ENCODE peak calls at places on chromosomes 7 and 10, in seven cellular contexts. D is thyroid gland, Z is dorsolateral prefrontal cortex, P is heart right ventricle, E is PC-3, T is uterus, S is psoas muscle. V is an unnamed sample.
A peak's percentile ranks its signal among the peaks of the same experiment; 100 is the strongest.

GRCh38 chr10:33521062-33521461 is 186.6 kb upstream of the NRP1 start:
- DNase-seq in D (no peak), Z (no peak), P (no peak), E (peak; percentile 61), T (no peak), S (no peak), V (no peak)

GRCh38 chr10:113301342-113301984 is 251.4 kb upstream of the HABP2 start:
- DNase-seq in D (peak; percentile 26), Z (no peak), P (no peak), E (no peak), T (no peak), S (no peak), V (no peak)

GRCh38 chr7:75966209-75966961 is 28.0 kb downstream of the TMEM120A start:
- DNase-seq in D (no peak), Z (no peak), P (peak; percentile 80), E (no peak), T (peak; percentile 73), S (peak; percentile 75), V (peak; percentile 35)

GRCh38 chr10:129462257-129462795 is 4.7 kb upstream of the MGMT start:
- DNase-seq in D (no peak), Z (no peak), P (no peak), E (no peak), T (no peak), S (no peak), V (no peak)

GRCh38 chr7:69739906-69740545 is 141.8 kb downstream of the AUTS2 start:
- DNase-seq in D (peak; percentile 7), Z (no peak), P (peak; percentile 68), E (no peak), T (peak; percentile 28), S (peak; percentile 58), V (no peak)

GRCh38 chr10:49365275-49365674 is 30.6 kb downstream of the DRGX start:
- DNase-seq in D (no peak), Z (no peak), P (no peak), E (no peak), T (no peak), S (no peak), V (no peak)

GRCh38 chr10:127498081-127498480 is 51.0 kb upstream of the NPS start:
- DNase-seq in D (no peak), Z (no peak), P (no peak), E (no peak), T (no peak), S (no peak), V (no peak)

GRCh38 chr7:5692112-5692844 is 89.2 kb downstream of the RNF216 start:
- DNase-seq in D (peak; percentile 50), Z (no peak), P (peak; percentile 91), E (peak; percentile 93), T (peak; percentile 93), S (peak; percentile 89), V (peak; percentile 58)

GRCh38 chr10:27819781-27820531 is 74.3 kb upstream of the MKX start:
- DNase-seq in D (peak; percentile 87), Z (no peak), P (peak; percentile 55), E (peak; percentile 53), T (no peak), S (peak; percentile 13), V (no peak)

GRCh38 chr10:84308481-84309304 is 19.7 kb upstream of the CCSER2 start:
- DNase-seq in D (peak; percentile 26), Z (no peak), P (peak; percentile 60), E (peak; percentile 48), T (no peak), S (peak; percentile 21), V (no peak)

GRCh38 chr10:70974351-70974901 is 86.1 kb upstream of the PCBD1 start:
- DNase-seq in D (no peak), Z (no peak), P (no peak), E (peak; percentile 78), T (no peak), S (no peak), V (no peak)

GRCh38 chr7:30503273-30504212 is 1.1 kb downstream of the GGCT start:
- DNase-seq in D (no peak), Z (no peak), P (no peak), E (peak; percentile 9), T (no peak), S (no peak), V (no peak)

GRCh38 chr7:151380199-151381082 is 29.4 kb downstream of the WDR86 start:
- DNase-seq in D (no peak), Z (peak; percentile 31), P (no peak), E (no peak), T (no peak), S (no peak), V (no peak)

GRCh38 chr10:122475130-122475529 is 13.8 kb downstream of the HTRA1 start:
- DNase-seq in D (no peak), Z (no peak), P (peak; percentile 75), E (no peak), T (peak; percentile 70), S (peak; percentile 80), V (no peak)

GRCh38 chr7:69837387-69838068 is 239.3 kb downstream of the AUTS2 start:
- DNase-seq in D (no peak), Z (no peak), P (no peak), E (no peak), T (no peak), S (no peak), V (no peak)

GRCh38 chr10:34966440-34966839 is 123.7 kb downstream of the CUL2 start:
- DNase-seq in D (no peak), Z (no peak), P (no peak), E (peak; percentile 53), T (no peak), S (no peak), V (no peak)

GRCh38 chr10:16828114-16828568 is 10.9 kb upstream of the RSU1 start:
- DNase-seq in D (peak; percentile 50), Z (no peak), P (peak; percentile 75), E (peak; percentile 74), T (peak; percentile 66), S (peak; percentile 25), V (no peak)

GRCh38 chr7:27106181-27106905 is 3.9 kb upstream of the HOXA2 start:
- DNase-seq in D (no peak), Z (no peak), P (no peak), E (no peak), T (no peak), S (no peak), V (no peak)

GRCh38 chr10:86652361-86653202 is 1.8 kb upstream of the OPN4 start:
- DNase-seq in D (no peak), Z (no peak), P (no peak), E (no peak), T (no peak), S (no peak), V (no peak)

GRCh38 chr10:88731296-88731695 is 25.2 kb downstream of the LIPK start:
- DNase-seq in D (peak; percentile 33), Z (no peak), P (no peak), E (no peak), T (no peak), S (no peak), V (no peak)

GRCh38 chr10:127694580-127695193 is 42.3 kb upstream of the FOXI2 start:
- DNase-seq in D (no peak), Z (no peak), P (no peak), E (peak; percentile 42), T (no peak), S (no peak), V (no peak)

GRCh38 chr10:8404721-8405120 is 350.2 kb downstream of the GATA3 start:
- DNase-seq in D (no peak), Z (no peak), P (no peak), E (peak; percentile 47), T (no peak), S (no peak), V (no peak)

GRCh38 chr7:20784311-20785210 is 2.1 kb downstream of the SP8 start:
- DNase-seq in D (no peak), Z (no peak), P (no peak), E (peak; percentile 69), T (no peak), S (no peak), V (no peak)
- H3K4me3 ChIP-seq in D (peak overlapping the region; percentile 0), Z (peak overlapping the region; percentile 35), P (peak overlapping the region; percentile 38), E (peak overlapping the region; percentile 55), T (no peak overlapping the region), S (peak overlapping the region; percentile 60), V (peak overlapping the region; percentile 30)

GRCh38 chr7:112449902-112450806 is at the start of gene IFRD1:
- DNase-seq in D (peak; percentile 99), Z (peak; percentile 99), P (peak; percentile 99), E (peak; percentile 97), T (peak; percentile 99), S (peak; percentile 99), V (peak; percentile 99)
- H3K4me3 ChIP-seq in D (peak within 1 kb of the TSS; percentile 99), Z (peak within 1 kb of the TSS; percentile 80), P (peak within 1 kb of the TSS; percentile 97), E (peak within 1 kb of the TSS; percentile 96), T (peak within 1 kb of the TSS; percentile 99), S (peak within 1 kb of the TSS; percentile 97), V (peak within 1 kb of the TSS; percentile 99)

GRCh38 chr7:94391716-94392390 is 2.8 kb upstream of the COL1A2 start:
- DNase-seq in D (peak; percentile 36), Z (no peak), P (peak; percentile 47), E (no peak), T (peak; percentile 46), S (no peak), V (no peak)

GRCh38 chr7:94393251-94393758 is 1.4 kb upstream of the COL1A2 start:
- DNase-seq in D (no peak), Z (no peak), P (peak; percentile 40), E (no peak), T (peak; percentile 42), S (no peak), V (no peak)

GRCh38 chr7:94394058-94394398 is 667 bp upstream of the COL1A2 start:
- DNase-seq in D (peak; percentile 11), Z (no peak), P (peak; percentile 13), E (no peak), T (peak; percentile 50), S (peak; percentile 27), V (no peak)

GRCh38 chr7:94394399-94395140 is at the start of gene COL1A2:
- DNase-seq in D (peak; percentile 60), Z (no peak), P (peak; percentile 79), E (peak; percentile 7), T (peak; percentile 89), S (peak; percentile 82), V (peak; percentile 56)

GRCh38 chr7:94392391-94392782 is 2.3 kb upstream of the COL1A2 start:
- DNase-seq in D (no peak), Z (no peak), P (no peak), E (no peak), T (no peak), S (no peak), V (no peak)
- H3K4me3 ChIP-seq in D (no peak overlapping the region), Z (no peak overlapping the region), P (no peak overlapping the region), E (no peak overlapping the region), T (no peak overlapping the region), S (no peak overlapping the region), V (no peak overlapping the region)

GRCh38 chr7:150367187-150367510 is 1.5 kb upstream of the REPIN1 start:
- DNase-seq in D (no peak), Z (no peak), P (no peak), E (no peak), T (no peak), S (no peak), V (no peak)

GRCh38 chr7:150365673-150366398 is 2.8 kb upstream of the REPIN1 start:
- DNase-seq in D (no peak), Z (no peak), P (no peak), E (no peak), T (no peak), S (no peak), V (no peak)

GRCh38 chr7:150368884-150369739 is 490 bp downstream of the REPIN1 start:
- DNase-seq in D (peak; percentile 68), Z (peak; percentile 74), P (peak; percentile 85), E (peak; percentile 52), T (peak; percentile 56), S (peak; percentile 80), V (peak; percentile 43)

GRCh38 chr7:150368098-150368883 is at the start of gene REPIN1:
- DNase-seq in D (peak; percentile 93), Z (peak; percentile 94), P (peak; percentile 95), E (peak; percentile 80), T (peak; percentile 92), S (peak; percentile 96), V (peak; percentile 96)

GRCh38 chr7:150367677-150368097 is 935 bp upstream of the REPIN1 start:
- DNase-seq in D (no peak), Z (no peak), P (no peak), E (no peak), T (no peak), S (no peak), V (no peak)
- H3K4me3 ChIP-seq in D (peak overlapping the region; percentile 96), Z (peak overlapping the region; percentile 82), P (peak overlapping the region; percentile 99), E (peak overlapping the region; percentile 87), T (peak overlapping the region; percentile 83), S (peak overlapping the region; percentile 97), V (peak overlapping the region; percentile 87)

V was measured in breast epithelium.